ENCODE peak calls at places on chromosomes 7 and 10, in four cellular contexts. One of them, this sample, is unnamed. For H3K36me3, the result is how much of the 10 kb centered on the place peaks cover.

GRCh38 chr10:76035010-76035727 is 603.7 kb downstream of the LRMDA start:
- DNase-seq in lower lobe of right lung: no peak
- DNase-seq in right lobe of liver: no peak
- DNase-seq in OCI-LY7: no peak
- DNase-seq in this sample: no peak

GRCh38 chr10:15361131-15361530 is 10.0 kb downstream of the FAM171A1 start:
- DNase-seq in OCI-LY7: no peak
- DNase-seq in right lobe of liver: no peak
- DNase-seq in lower lobe of right lung: no peak
- DNase-seq in this sample: no peak

GRCh38 chr7:845731-846130 is 13.5 kb downstream of the SUN1 start:
- DNase-seq in lower lobe of right lung: no peak
- DNase-seq in OCI-LY7: no peak
- DNase-seq in right lobe of liver: no peak
- DNase-seq in this sample: no peak

GRCh38 chr10:86202226-86202625 is 164.4 kb downstream of the GRID1 start:
- DNase-seq in OCI-LY7: no peak
- DNase-seq in right lobe of liver: no peak
- DNase-seq in lower lobe of right lung: no peak
- DNase-seq in this sample: no peak

GRCh38 chr7:106257752-106258151 is 27.0 kb downstream of the NAMPT start:
- DNase-seq in OCI-LY7: no peak
- DNase-seq in lower lobe of right lung: no peak
- DNase-seq in right lobe of liver: peak
- DNase-seq in this sample: no peak

GRCh38 chr10:98572594-98572993 is 125.9 kb upstream of the HPS1 start:
- DNase-seq in OCI-LY7: no peak
- DNase-seq in lower lobe of right lung: no peak
- DNase-seq in right lobe of liver: no peak
- DNase-seq in this sample: no peak

GRCh38 chr10:43407576-43408330 is 1.2 kb downstream of the HNRNPF start:
- DNase-seq in right lobe of liver: peak
- DNase-seq in lower lobe of right lung: peak
- DNase-seq in OCI-LY7: peak
- DNase-seq in this sample: peak

GRCh38 chr10:99329891-99330674 is 927 bp downstream of the CNNM1 start:
- DNase-seq in lower lobe of right lung: peak
- DNase-seq in OCI-LY7: no peak
- DNase-seq in right lobe of liver: peak
- DNase-seq in this sample: peak

GRCh38 chr10:21534611-21535493 is 820 bp downstream of the MLLT10 start:
- DNase-seq in right lobe of liver: peak
- DNase-seq in OCI-LY7: peak
- DNase-seq in lower lobe of right lung: peak
- DNase-seq in this sample: peak

GRCh38 chr7:151010307-151011096 is 13.8 kb downstream of the ATG9B start:
- DNase-seq in right lobe of liver: no peak
- DNase-seq in OCI-LY7: no peak
- DNase-seq in lower lobe of right lung: no peak
- DNase-seq in this sample: peak

GRCh38 chr10:106982248-106982647 is 182.3 kb downstream of the SORCS1 start:
- DNase-seq in OCI-LY7: no peak
- DNase-seq in lower lobe of right lung: no peak
- DNase-seq in right lobe of liver: no peak
- DNase-seq in this sample: no peak

GRCh38 chr10:35824704-35825103 is 182.6 kb upstream of the FZD8 start:
- DNase-seq in OCI-LY7: no peak
- DNase-seq in right lobe of liver: no peak
- DNase-seq in lower lobe of right lung: no peak
- DNase-seq in this sample: no peak

GRCh38 chr7:3300221-3300650 is 816 bp upstream of the SDK1 start:
- DNase-seq in lower lobe of right lung: no peak
- DNase-seq in OCI-LY7: no peak
- DNase-seq in right lobe of liver: no peak
- DNase-seq in this sample: peak

GRCh38 chr10:49163741-49164140 is 24.4 kb downstream of the TMEM273 start:
- DNase-seq in right lobe of liver: no peak
- DNase-seq in OCI-LY7: no peak
- DNase-seq in lower lobe of right lung: no peak
- DNase-seq in this sample: peak

GRCh38 chr10:80472234-80473095 is 18.4 kb downstream of the TSPAN14 start:
- DNase-seq in lower lobe of right lung: no peak
- DNase-seq in OCI-LY7: peak
- DNase-seq in right lobe of liver: no peak
- DNase-seq in this sample: peak

GRCh38 chr7:157844611-157845010 is 507.8 kb downstream of the DNAJB6 start:
- DNase-seq in right lobe of liver: no peak
- DNase-seq in lower lobe of right lung: no peak
- DNase-seq in OCI-LY7: no peak
- DNase-seq in this sample: no peak

GRCh38 chr10:31758495-31758894 is 170.1 kb downstream of the ARHGAP12 start:
- DNase-seq in right lobe of liver: no peak
- DNase-seq in lower lobe of right lung: no peak
- DNase-seq in OCI-LY7: no peak
- DNase-seq in this sample: no peak

GRCh38 chr10:87503892-87504291 is 801 bp upstream of the MINPP1 start:
- DNase-seq in lower lobe of right lung: no peak
- DNase-seq in OCI-LY7: no peak
- DNase-seq in right lobe of liver: no peak
- DNase-seq in this sample: peak

GRCh38 chr10:46523119-46523880 is 33.2 kb downstream of the GPRIN2 start:
- DNase-seq in right lobe of liver: peak
- DNase-seq in lower lobe of right lung: peak
- DNase-seq in OCI-LY7: no peak
- DNase-seq in this sample: peak

GRCh38 chr7:139646566-139646965 is 123.1 kb downstream of the CLEC2L start:
- DNase-seq in lower lobe of right lung: no peak
- DNase-seq in OCI-LY7: no peak
- DNase-seq in right lobe of liver: no peak
- DNase-seq in this sample: no peak

GRCh38 chr10:88980247-88980646 is 10.4 kb upstream of the FAS start:
- DNase-seq in right lobe of liver: no peak
- DNase-seq in lower lobe of right lung: no peak
- DNase-seq in OCI-LY7: no peak
- DNase-seq in this sample: no peak

GRCh38 chr7:73519867-73520672 is 2.0 kb downstream of the BAZ1B start:
- DNase-seq in right lobe of liver: no peak
- DNase-seq in lower lobe of right lung: peak
- DNase-seq in OCI-LY7: peak
- DNase-seq in this sample: peak

GRCh38 chr7:158016171-158017087 is 571.2 kb downstream of the PTPRN2 start:
- DNase-seq in OCI-LY7: no peak
- DNase-seq in right lobe of liver: no peak
- DNase-seq in lower lobe of right lung: no peak
- DNase-seq in this sample: no peak

GRCh38 chr10:132449051-132449825 is 52.2 kb downstream of the PWWP2B start:
- DNase-seq in lower lobe of right lung: peak
- DNase-seq in right lobe of liver: peak
- DNase-seq in OCI-LY7: peak
- DNase-seq in this sample: peak

GRCh38 chr7:98203261-98203963 is 7.8 kb upstream of the BHLHA15 start:
- DNase-seq in right lobe of liver: no peak
- DNase-seq in OCI-LY7: peak
- DNase-seq in lower lobe of right lung: no peak
- DNase-seq in this sample: no peak

GRCh38 chr7:111098011-111098925 is 7.3 kb downstream of the LRRN3 start:
- DNase-seq in right lobe of liver: no peak
- DNase-seq in lower lobe of right lung: no peak
- DNase-seq in OCI-LY7: no peak
- DNase-seq in this sample: peak

GRCh38 chr10:22599048-22599561 is 115.3 kb downstream of the PIP4K2A start:
- DNase-seq in right lobe of liver: no peak
- DNase-seq in OCI-LY7: no peak
- DNase-seq in lower lobe of right lung: no peak
- DNase-seq in this sample: peak

GRCh38 chr7:140625908-140626868 is 14.4 kb downstream of the DENND2A start:
- DNase-seq in right lobe of liver: peak
- DNase-seq in OCI-LY7: no peak
- DNase-seq in lower lobe of right lung: peak
- DNase-seq in this sample: peak

GRCh38 chr7:155455132-155455693 is 2.7 kb upstream of the EN2 start:
- DNase-seq in right lobe of liver: no peak
- DNase-seq in lower lobe of right lung: no peak
- DNase-seq in OCI-LY7: no peak
- DNase-seq in this sample: no peak

GRCh38 chr10:81876253-81876731 is 1.3 kb downstream of the NRG3 start:
- DNase-seq in OCI-LY7: no peak
- DNase-seq in right lobe of liver: no peak
- DNase-seq in lower lobe of right lung: no peak
- DNase-seq in this sample: no peak

GRCh38 chr7:87106974-87107612 is 45.2 kb upstream of the DMTF1 start:
- DNase-seq in OCI-LY7: no peak
- DNase-seq in lower lobe of right lung: no peak
- DNase-seq in right lobe of liver: no peak
- DNase-seq in this sample: no peak

GRCh38 chr7:157041514-157042277 is 31.2 kb upstream of the MNX1 start:
- DNase-seq in right lobe of liver: no peak
- DNase-seq in OCI-LY7: no peak
- DNase-seq in lower lobe of right lung: no peak
- DNase-seq in this sample: no peak

GRCh38 chr10:20737107-20737506 is 160.0 kb downstream of the NEBL start:
- DNase-seq in OCI-LY7: no peak
- DNase-seq in right lobe of liver: no peak
- DNase-seq in lower lobe of right lung: no peak
- DNase-seq in this sample: no peak

GRCh38 chr7:100946766-100947365 is 2.5 kb upstream of the MUC3A start:
- DNase-seq in right lobe of liver: no peak
- DNase-seq in OCI-LY7: no peak
- DNase-seq in lower lobe of right lung: no peak
- DNase-seq in this sample: no peak
- H3K4me3 ChIP-seq in right lobe of liver: no peak
- H3K4me3 ChIP-seq in OCI-LY7: no peak
- H3K4me3 ChIP-seq in lower lobe of right lung: no peak
- H3K4me3 ChIP-seq in this sample: no peak

DNA sequence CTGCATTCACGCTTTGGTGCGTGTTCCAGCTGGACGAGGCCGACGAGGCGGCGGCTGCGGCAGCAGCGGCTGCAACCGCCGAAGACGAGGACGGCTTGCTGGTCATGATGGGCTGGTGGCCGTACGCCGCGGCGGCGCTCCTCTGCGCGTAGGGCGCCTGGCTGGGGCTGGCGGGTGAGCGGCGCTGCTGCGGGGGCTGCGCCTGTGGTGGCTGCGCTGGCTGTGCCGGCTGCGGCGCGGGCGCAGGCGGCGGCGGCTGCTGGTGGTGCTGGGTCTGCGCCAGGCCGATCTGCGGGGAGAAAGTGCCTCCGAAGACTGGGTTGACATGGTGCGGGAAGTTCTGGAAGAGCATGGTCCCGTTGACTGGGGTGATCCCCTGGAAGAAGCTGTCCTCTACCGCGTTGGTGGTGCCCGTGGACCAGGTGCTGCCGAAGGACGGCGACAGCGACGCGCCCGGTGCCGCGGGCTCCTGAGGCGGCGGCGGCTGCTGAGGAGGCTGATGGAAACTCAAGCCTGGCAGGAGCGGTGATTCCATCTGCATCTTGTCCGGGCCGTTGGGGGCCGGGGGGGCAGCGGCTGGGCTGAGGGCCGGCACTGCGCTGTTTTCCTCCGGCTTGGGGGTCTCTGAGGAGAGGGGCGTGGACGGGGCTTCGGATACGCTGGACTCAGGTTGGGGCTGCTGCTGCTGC is 51.1 kb downstream of the CPEB3 start:
- DNase-seq in OCI-LY7: peak
- DNase-seq in right lobe of liver: peak
- DNase-seq in lower lobe of right lung: peak
- DNase-seq in this sample: peak
- H3K36me3 ChIP-seq in OCI-LY7: under half
- H3K36me3 ChIP-seq in right lobe of liver: under half
- H3K36me3 ChIP-seq in lower lobe of right lung: under half
- H3K36me3 ChIP-seq in this sample: under half

DNA sequence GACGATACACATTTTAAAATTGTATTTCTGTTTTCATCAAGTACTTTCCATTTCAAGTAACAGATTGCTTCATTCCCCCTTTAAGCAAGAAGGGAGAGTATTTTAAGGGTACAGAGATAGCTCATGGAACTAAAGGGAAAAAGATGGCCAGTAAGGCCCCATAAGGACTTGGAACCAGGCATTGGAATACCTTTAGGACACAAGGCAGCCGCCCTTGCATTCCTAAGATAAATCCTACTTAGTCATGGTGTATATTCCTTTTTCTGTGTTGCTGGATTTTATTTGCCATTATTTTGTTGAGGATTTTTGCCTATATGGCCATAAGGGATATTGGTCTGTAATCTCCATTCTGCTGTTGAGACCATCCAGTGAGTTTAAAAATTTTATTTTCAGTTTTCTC is 49.2 kb downstream of the BTRC start:
- DNase-seq in OCI-LY7: no peak
- DNase-seq in right lobe of liver: no peak
- DNase-seq in lower lobe of right lung: no peak
- DNase-seq in this sample: no peak
- H3K4me3 ChIP-seq in OCI-LY7: no peak
- H3K4me3 ChIP-seq in right lobe of liver: no peak
- H3K4me3 ChIP-seq in lower lobe of right lung: no peak
- H3K4me3 ChIP-seq in this sample: no peak

DNA sequence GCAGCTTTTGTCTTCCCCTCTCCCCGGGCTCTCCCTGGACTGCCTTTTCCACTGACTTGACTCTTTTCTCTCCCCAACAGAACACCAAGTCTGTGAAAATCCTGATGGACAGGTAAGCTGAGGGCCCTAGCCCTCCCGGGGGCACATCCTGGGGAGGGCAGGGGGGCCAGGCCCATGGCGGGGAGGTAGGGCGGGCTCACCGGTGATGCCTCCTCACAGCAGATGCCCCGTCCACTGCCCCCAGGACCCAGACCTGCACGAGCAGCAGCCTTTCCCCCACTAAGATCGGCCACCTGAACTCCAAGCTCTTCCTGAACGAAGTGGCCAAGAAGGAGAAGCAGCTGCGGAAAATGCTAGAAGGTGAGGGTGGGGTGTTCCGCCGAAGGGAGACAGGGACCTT is 11.7 kb downstream of the TRIM8 start:
- DNase-seq in right lobe of liver: no peak
- DNase-seq in OCI-LY7: no peak
- DNase-seq in lower lobe of right lung: no peak
- DNase-seq in this sample: no peak
- H3K36me3 ChIP-seq in right lobe of liver: under half
- H3K36me3 ChIP-seq in OCI-LY7: half or more
- H3K36me3 ChIP-seq in lower lobe of right lung: half or more
- H3K36me3 ChIP-seq in this sample: under half

DNA sequence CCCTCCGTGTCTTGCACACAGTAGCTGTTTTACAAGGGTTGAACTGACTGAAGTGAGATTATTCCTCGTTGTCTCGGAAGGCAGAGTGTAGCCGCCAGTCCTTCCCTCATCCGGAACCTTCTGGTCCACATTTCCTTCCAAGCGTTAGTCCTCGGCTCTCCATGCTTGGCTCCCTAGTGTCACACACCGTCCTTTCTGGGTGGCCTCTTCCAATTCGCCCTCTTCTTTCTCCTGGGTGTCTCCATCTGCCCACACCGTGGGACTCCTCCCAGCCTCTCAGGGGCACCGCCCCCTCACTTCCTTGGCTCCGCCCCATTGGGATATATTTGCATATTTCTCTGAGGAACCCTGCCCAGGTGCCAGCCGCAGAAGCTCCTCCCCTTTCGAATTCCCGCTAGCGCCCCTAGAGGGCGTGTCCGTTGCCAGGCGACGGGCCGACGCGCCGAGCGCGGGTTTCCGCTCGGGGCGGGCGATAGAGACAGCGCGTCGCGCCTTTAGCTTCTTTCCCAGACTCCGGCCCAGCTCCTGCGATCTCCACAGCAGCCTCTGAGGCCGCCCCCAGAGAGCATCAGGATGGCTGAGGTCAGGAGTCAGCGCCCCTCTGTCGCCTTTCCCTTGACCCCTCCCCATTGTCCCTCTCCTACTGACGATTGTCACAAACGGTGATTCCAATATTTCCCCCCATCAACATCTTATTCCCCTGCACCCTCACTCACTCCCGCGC is at the start of gene CFAP58:
- DNase-seq in right lobe of liver: peak
- DNase-seq in lower lobe of right lung: peak
- DNase-seq in OCI-LY7: peak
- DNase-seq in this sample: peak
- H3K4me3 ChIP-seq in right lobe of liver: peak
- H3K4me3 ChIP-seq in lower lobe of right lung: peak
- H3K4me3 ChIP-seq in OCI-LY7: peak
- H3K4me3 ChIP-seq in this sample: peak

This sample was measured in MG63.